ENCODE peak calls at places on chromosomes 13 and 19, in four cellular contexts. W is mesothelial cell of epicardium, T is AG09309, H is endothelial cell. E is an unnamed sample.

GRCh38 chr13:21849323-21849722 is 178.4 kb downstream of the FGF9 start:
- DNase-seq in W (no peak), T (no peak), H (peak; percentile 17), E (no peak)

GRCh38 chr13:27968316-27969072 is 621 bp downstream of the CDX2 start:
- DNase-seq in W (no peak), T (no peak), H (no peak), E (no peak)

GRCh38 chr13:22800726-22801401 is 379.9 kb upstream of the SGCG start:
- DNase-seq in W (no peak), T (no peak), H (no peak), E (no peak)

GRCh38 chr19:16338470-16339360 is 14.1 kb downstream of the KLF2 start:
- DNase-seq in W (no peak), T (peak; percentile 69), H (no peak), E (peak; percentile 46)

GRCh38 chr13:80337706-80338105 is 3.2 kb downstream of the SPRY2 start:
- DNase-seq in W (no peak), T (no peak), H (no peak), E (no peak)

GRCh38 chr13:49421391-49421790 is 22.5 kb downstream of the CAB39L start:
- DNase-seq in W (no peak), T (no peak), H (peak; percentile 21), E (no peak)

GRCh38 chr19:50512999-50513745 is 541 bp downstream of the ASPDH start:
- DNase-seq in W (no peak), T (no peak), H (no peak), E (no peak)

GRCh38 chr13:79245937-79246574 is 160.0 kb downstream of the RBM26 start:
- DNase-seq in W (no peak), T (no peak), H (no peak), E (no peak)

GRCh38 chr19:5804516-5805464 is at the start of gene NRTN:
- DNase-seq in W (no peak), T (no peak), H (no peak), E (no peak)

GRCh38 chr13:107373551-107373950 is 805.6 kb upstream of the ARGLU1 start:
- DNase-seq in W (no peak), T (peak; percentile 42), H (no peak), E (peak; percentile 39)

GRCh38 chr19:49442354-49442753 is 1.0 kb upstream of the SLC17A7 start:
- DNase-seq in W (no peak), T (no peak), H (no peak), E (no peak)

GRCh38 chr13:63463782-63464610 is 2048.3 kb upstream of the PCDH20 start:
- DNase-seq in W (no peak), T (no peak), H (no peak), E (no peak)

GRCh38 chr19:15519433-15519976 is 11.2 kb downstream of the CYP4F22 start:
- DNase-seq in W (no peak), T (no peak), H (no peak), E (no peak)

GRCh38 chr19:3469638-3470499 is 10.5 kb downstream of the SMIM24 start:
- DNase-seq in W (no peak), T (no peak), H (no peak), E (no peak)

GRCh38 chr13:99380921-99381645 is 73.9 kb upstream of the GPR183 start:
- DNase-seq in W (no peak), T (no peak), H (no peak), E (no peak)

GRCh38 chr13:27148900-27149299 is 22.7 kb downstream of the USP12 start:
- DNase-seq in W (no peak), T (no peak), H (no peak), E (no peak)

GRCh38 chr13:95535243-95535642 is 17.3 kb upstream of the CLDN10 start:
- DNase-seq in W (no peak), T (peak; percentile 5), H (no peak), E (no peak)

GRCh38 chr13:41231786-41232185 is 31.6 kb downstream of the MTRF1 start:
- DNase-seq in W (no peak), T (no peak), H (no peak), E (no peak)

GRCh38 chr19:19820774-19821315 is 705 bp downstream of the ZNF506 start:
- DNase-seq in W (no peak), T (no peak), H (no peak), E (no peak)

GRCh38 chr13:44396295-44396962 is 22.8 kb downstream of the SERP2 start:
- DNase-seq in W (no peak), T (no peak), H (no peak), E (no peak)

GRCh38 chr19:42108527-42109389 is 23.5 kb downstream of the POU2F2 start:
- DNase-seq in W (no peak), T (no peak), H (peak; percentile 91), E (peak; percentile 71)

GRCh38 chr13:76672422-76672821 is 213.8 kb downstream of the KCTD12 start:
- DNase-seq in W (no peak), T (no peak), H (no peak), E (no peak)

DNA sequence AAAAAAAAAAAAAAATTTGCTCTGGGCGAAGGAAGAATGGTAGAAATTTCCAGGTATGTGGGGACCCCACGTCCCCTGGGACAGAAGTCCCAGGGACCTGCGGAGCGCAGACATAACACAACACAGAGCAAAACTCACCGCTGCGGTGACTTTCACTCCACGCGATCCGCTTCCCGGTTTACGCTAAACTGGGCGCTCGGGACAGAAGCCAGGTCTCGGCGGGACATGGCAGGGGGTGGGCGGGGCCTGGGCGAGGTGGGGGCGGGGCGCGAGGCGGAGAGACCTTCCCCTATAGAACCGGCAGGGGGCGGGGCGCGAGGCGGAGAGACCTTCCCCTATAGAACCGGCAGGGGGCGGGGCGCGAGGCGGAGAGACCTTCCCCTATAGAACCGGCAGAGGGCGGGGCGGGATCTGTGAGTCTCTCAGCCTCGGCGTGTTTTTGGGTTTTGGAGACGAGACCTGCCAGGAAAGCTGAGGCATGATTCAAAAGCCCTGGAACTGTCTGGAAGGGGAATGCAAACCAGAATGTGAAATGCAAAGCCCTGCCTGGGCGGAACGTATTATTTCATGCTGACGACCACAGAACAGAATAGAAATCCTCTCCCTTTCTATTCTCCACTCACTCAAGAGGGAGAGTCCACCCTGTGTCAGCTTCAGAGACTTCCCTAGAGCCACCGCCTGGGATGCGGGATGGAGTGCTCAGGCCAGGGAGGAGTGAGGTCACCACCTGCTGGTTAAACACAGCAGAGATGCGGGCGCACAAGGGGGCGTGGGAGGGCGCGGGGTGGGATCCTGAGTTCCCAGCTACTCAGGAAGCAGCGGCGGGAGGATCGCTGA is 20.2 kb upstream of the ERVV-1 start:
- DNase-seq in W (peak; percentile 81), T (peak; percentile 20), H (peak; percentile 82), E (peak; percentile 42)
- TF ChIP-seq CTCF in W (peak; percentile 98), T (peak; percentile 61), H (peak; percentile 97), E (peak; percentile 29)

DNA sequence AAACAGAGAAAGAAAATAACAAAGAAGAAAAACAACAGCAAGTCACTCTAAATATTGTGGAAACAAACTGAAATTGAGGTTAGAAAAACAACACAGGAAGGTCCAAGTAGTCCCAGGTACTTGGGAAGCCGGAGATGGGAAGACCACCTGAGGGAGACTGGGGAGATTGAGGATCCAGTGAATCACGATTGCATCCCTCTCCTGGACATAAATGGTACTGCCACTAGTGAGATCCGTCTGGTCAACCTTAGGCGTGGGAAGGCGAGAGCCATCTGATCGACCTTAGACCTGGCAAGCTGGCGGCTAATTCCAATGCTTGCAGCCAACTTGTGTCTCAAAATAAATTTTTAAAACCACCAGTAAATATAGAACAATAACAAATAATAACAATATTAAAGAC is 81.9 kb downstream of the ZNF726 start:
- DNase-seq in W (no peak), T (no peak), H (peak; percentile 8), E (no peak)
- TF ChIP-seq CTCF in W (peak; percentile 40), T (peak; percentile 33), H (peak; percentile 57), E (no peak)

DNA sequence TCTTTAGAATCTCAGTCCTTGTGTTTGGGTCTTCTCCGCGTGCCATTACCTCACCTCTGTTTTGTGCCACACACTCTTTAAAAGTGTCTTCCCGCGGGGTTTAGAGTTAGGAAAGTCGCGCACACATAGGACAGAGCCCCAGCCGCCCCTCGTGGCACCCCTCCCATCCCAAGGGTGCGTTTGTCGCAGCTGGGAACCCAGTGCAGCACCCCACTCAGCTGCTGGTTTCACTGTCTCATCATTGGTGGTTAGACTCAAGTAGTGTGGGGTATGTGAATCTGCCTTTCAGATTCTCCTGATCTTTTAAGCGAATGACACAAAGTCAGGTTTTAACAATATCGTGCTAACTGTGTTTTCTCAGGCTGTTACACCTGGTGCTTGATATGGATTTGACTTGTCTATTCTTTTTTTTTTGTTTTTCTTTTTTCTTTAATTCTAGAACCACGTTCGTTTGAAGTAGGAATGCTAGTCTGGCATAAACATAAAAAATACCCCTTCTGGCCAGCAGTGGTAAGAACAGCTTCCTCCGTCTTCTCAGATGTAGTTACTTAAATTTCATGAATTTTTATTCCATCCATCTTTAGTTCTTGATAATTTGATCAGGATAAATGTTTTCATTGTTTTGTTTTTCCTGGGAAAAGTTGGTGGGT is 19.5 kb upstream of the NDUFS7 start:
- DNase-seq in W (no peak), T (no peak), H (no peak), E (no peak)
- TF ChIP-seq CTCF in W (peak; percentile 44), T (peak; percentile 20), H (peak; percentile 57), E (peak; percentile 14)

DNA sequence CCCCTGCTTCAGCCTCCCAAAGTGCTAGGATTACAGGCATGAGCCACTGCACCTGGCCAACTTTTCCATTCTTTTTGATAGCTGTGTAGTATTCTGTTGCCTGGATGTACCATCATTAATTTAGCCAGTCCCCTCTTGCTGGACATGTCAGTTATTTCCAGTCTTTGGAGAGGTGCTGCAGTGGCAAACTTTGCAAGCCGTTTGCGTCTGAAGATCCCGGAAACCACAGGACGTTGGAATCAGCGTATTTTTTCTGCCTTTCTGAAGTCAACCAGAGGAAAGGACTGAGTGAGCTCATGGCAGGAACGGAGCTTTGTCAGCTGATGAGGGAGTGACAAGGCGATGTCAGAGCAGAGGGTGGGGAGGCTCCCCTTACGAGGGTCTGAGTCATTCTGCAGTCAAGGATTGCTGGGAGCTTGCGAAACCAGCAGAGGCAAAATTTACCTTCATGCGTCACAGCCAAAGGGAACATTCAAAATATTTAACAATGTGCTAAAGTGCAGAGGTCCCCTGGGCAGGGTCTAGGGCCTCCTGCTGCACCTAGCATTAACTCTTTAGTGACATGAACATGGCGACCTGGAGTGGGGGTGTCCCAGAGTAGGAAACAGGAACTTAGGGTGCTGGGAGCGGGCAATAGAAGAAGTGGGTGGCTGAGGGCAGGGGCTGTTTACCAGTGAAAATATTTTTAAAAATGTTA is 5.6 kb downstream of the C5AR1 start:
- DNase-seq in W (no peak), T (peak; percentile 84), H (no peak), E (peak; percentile 56)
- TF ChIP-seq CTCF in W (no peak), T (no peak), H (no peak), E (no peak)

GRCh38 chr19:57071414-57071813 is 48.4 kb upstream of the USP29 start:
- DNase-seq in W (no peak), T (no peak), H (no peak), E (no peak)
- TF ChIP-seq CTCF in W (no peak), T (no peak), H (no peak), E (no peak)

DNA sequence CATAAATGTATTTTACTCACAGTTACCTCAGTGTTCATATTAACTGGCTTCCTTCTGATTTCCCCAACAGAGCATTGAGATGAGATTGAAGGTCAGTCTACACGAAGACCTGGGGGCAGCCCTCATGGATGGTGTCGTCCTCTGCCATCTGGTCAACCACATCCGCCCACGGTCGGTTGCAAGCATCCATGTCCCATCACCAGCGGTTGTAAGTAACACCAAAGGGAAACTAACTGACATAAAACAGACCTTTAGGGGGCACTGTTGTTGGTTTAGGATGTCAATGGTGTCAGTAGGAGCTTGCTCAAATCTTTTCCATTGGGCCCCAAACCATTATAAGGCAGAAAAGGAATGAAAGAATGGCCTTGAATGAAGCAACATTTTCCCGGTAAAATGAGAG is 68.2 kb downstream of the ESD start:
- DNase-seq in W (no peak), T (no peak), H (peak; percentile 10), E (no peak)
- TF ChIP-seq CTCF in W (no peak), T (peak; percentile 15), H (no peak), E (no peak)